ENCODE peak calls at places on chromosomes 4 and X, in five cellular contexts. K, M, I, P and N are unnamed samples.
A peak's percentile ranks its signal among the peaks of the same experiment; 100 is the strongest.

GRCh38 chrX:49282647-49283011 is 13.0 kb downstream of the PPP1R3F start:
- DNase-seq in M (peak; percentile 13), K (peak; percentile 33), P (no peak), I (no peak), N (peak; percentile 14)

GRCh38 chrX:66504481-66504880 is 134.4 kb downstream of the EDA2R start:
- DNase-seq in I (no peak), K (no peak), P (no peak), M (no peak), N (no peak)

GRCh38 chrX:133645977-133646750 is 230.9 kb upstream of the GPC4 start:
- DNase-seq in K (no peak), I (no peak), P (no peak), M (no peak), N (no peak)

GRCh38 chr4:105994841-105995240 is 99.6 kb downstream of the NPNT start:
- DNase-seq in I (no peak), M (no peak), K (no peak), P (no peak), N (no peak)

GRCh38 chr4:52825311-52826090 is 36.6 kb upstream of the RASL11B start:
- DNase-seq in I (no peak), K (no peak), M (peak; percentile 16), P (no peak), N (peak; percentile 92)

GRCh38 chrX:115533485-115533884 is 27.5 kb upstream of the PLS3 start:
- DNase-seq in K (no peak), I (no peak), M (no peak), P (no peak), N (no peak)

GRCh38 chr4:81921757-81922159 is 450.1 kb upstream of the RASGEF1B start:
- DNase-seq in P (no peak), K (no peak), M (no peak), I (no peak), N (no peak)

GRCh38 chr4:148376151-148376550 is 66.1 kb downstream of the NR3C2 start:
- DNase-seq in P (peak; percentile 43), K (peak; percentile 76), M (peak; percentile 45), I (no peak), N (peak; percentile 43)

GRCh38 chr4:9942921-9943600 is 78.2 kb downstream of the SLC2A9 start:
- DNase-seq in M (no peak), I (no peak), P (no peak), K (no peak), N (no peak)

GRCh38 chr4:141153751-141154510 is 20.7 kb upstream of the RNF150 start:
- DNase-seq in I (no peak), K (no peak), P (no peak), M (no peak), N (no peak)

GRCh38 chr4:177041356-177041755 is 248.6 kb upstream of the VEGFC start:
- DNase-seq in M (no peak), P (no peak), I (no peak), K (no peak), N (no peak)

GRCh38 chr4:98572697-98573096 is 85.7 kb downstream of the TSPAN5 start:
- DNase-seq in M (no peak), P (no peak), I (no peak), K (peak; percentile 32), N (no peak)

GRCh38 chr4:185210102-185210981 is 944 bp downstream of the SNX25 start:
- DNase-seq in P (peak; percentile 53), M (no peak), I (peak; percentile 38), K (peak; percentile 35), N (peak; percentile 31)

GRCh38 chr4:127737295-127737694 is 7.1 kb downstream of the SLC25A31 start:
- DNase-seq in P (no peak), M (no peak), K (no peak), I (no peak), N (no peak)

GRCh38 chr4:7821245-7822165 is 118.2 kb downstream of the AFAP1 start:
- DNase-seq in K (no peak), P (no peak), I (no peak), M (no peak), N (no peak)

GRCh38 chr4:1082215-1083182 is 30.9 kb downstream of the RNF212 start:
- DNase-seq in P (peak; percentile 91), K (peak; percentile 73), I (no peak), M (no peak), N (peak; percentile 72)

GRCh38 chr4:73631565-73632226 is 11.5 kb upstream of the RASSF6 start:
- DNase-seq in P (no peak), I (no peak), K (no peak), M (no peak), N (no peak)

GRCh38 chr4:77126844-77127614 is 30.0 kb upstream of the CCNG2 start:
- DNase-seq in P (no peak), M (no peak), I (peak; percentile 50), K (no peak), N (no peak)

GRCh38 chr4:2276581-2277325 is 14.8 kb upstream of the MXD4 start:
- DNase-seq in I (no peak), P (no peak), K (no peak), M (no peak), N (no peak)

GRCh38 chrX:53082773-53083616 is 828 bp downstream of the TSPYL2 start:
- DNase-seq in K (no peak), I (no peak), P (no peak), M (no peak), N (no peak)

GRCh38 chrX:110836982-110837381 is 41.4 kb upstream of the CHRDL1 start:
- DNase-seq in M (no peak), P (no peak), I (no peak), K (no peak), N (peak; percentile 8)

GRCh38 chr4:121050251-121050650 is 22.1 kb downstream of the NDNF start:
- DNase-seq in P (no peak), M (no peak), I (no peak), K (peak; percentile 51), N (no peak)

GRCh38 chrX:49165901-49166881 is 3.6 kb downstream of the MAGIX start:
- DNase-seq in K (peak; percentile 97), P (peak; percentile 57), M (peak; percentile 85), I (peak; percentile 51), N (peak; percentile 95)

GRCh38 chrX:110733166-110733565 is 62.5 kb downstream of the CHRDL1 start:
- DNase-seq in I (no peak), M (no peak), K (no peak), P (peak; percentile 11), N (no peak)

GRCh38 chr4:107757860-107758476 is 37.9 kb upstream of the PAPSS1 start:
- DNase-seq in M (no peak), K (peak; percentile 50), I (peak; percentile 22), P (no peak), N (peak; percentile 53)

GRCh38 chrX:79452879-79453278 is 85.7 kb upstream of the ITM2A start:
- DNase-seq in I (no peak), M (no peak), K (no peak), P (no peak), N (no peak)

GRCh38 chrX:4315891-4316290 is 602.4 kb upstream of the PRKX start:
- DNase-seq in K (no peak), I (no peak), M (no peak), P (no peak), N (no peak)

GRCh38 chrX:65841263-65841662 is 173.8 kb downstream of the MSN start:
- DNase-seq in P (no peak), K (no peak), M (no peak), I (no peak), N (no peak)

GRCh38 chr4:183256343-183256742 is 63.7 kb downstream of the CLDN22 start:
- DNase-seq in K (no peak), M (no peak), P (no peak), I (no peak), N (no peak)